ENCODE peak calls at places on chromosomes 13 and 19, in six cellular contexts. One of them, this sample, is unnamed. For H3K4me1, the result is how much of the 10 kb centered on the place peaks cover.

GRCh38 chr19:51111606-51112005 is 3.4 kb upstream of the CTU1 start:
- DNase-seq in stomach: no peak
- DNase-seq in heart left ventricle: no peak
- DNase-seq in tibial nerve: no peak
- DNase-seq in HCT116: peak
- DNase-seq in IMR-90: no peak
- DNase-seq in this sample: no peak

GRCh38 chr19:18804643-18805042 is 13.5 kb upstream of the COMP start:
- DNase-seq in heart left ventricle: no peak
- DNase-seq in IMR-90: no peak
- DNase-seq in stomach: no peak
- DNase-seq in HCT116: no peak
- DNase-seq in tibial nerve: no peak
- DNase-seq in this sample: no peak

GRCh38 chr13:110398564-110399507 is 91.8 kb downstream of the COL4A2 start:
- DNase-seq in IMR-90: peak
- DNase-seq in HCT116: no peak
- DNase-seq in tibial nerve: no peak
- DNase-seq in heart left ventricle: no peak
- DNase-seq in stomach: no peak
- DNase-seq in this sample: no peak

GRCh38 chr13:86383561-86383960 is 584.3 kb upstream of the SLITRK6 start:
- DNase-seq in heart left ventricle: no peak
- DNase-seq in HCT116: no peak
- DNase-seq in IMR-90: no peak
- DNase-seq in stomach: no peak
- DNase-seq in tibial nerve: no peak
- DNase-seq in this sample: no peak

GRCh38 chr13:108437496-108437895 is 168.0 kb downstream of the TNFSF13B start:
- DNase-seq in stomach: no peak
- DNase-seq in HCT116: no peak
- DNase-seq in heart left ventricle: no peak
- DNase-seq in tibial nerve: no peak
- DNase-seq in IMR-90: no peak
- DNase-seq in this sample: no peak

GRCh38 chr19:45376045-45376724 is 5.8 kb upstream of the ERCC2 start:
- DNase-seq in stomach: no peak
- DNase-seq in IMR-90: peak
- DNase-seq in HCT116: peak
- DNase-seq in tibial nerve: no peak
- DNase-seq in heart left ventricle: peak
- DNase-seq in this sample: no peak

GRCh38 chr13:109383683-109384082 is 402.7 kb downstream of the IRS2 start:
- DNase-seq in IMR-90: peak
- DNase-seq in tibial nerve: no peak
- DNase-seq in HCT116: no peak
- DNase-seq in heart left ventricle: no peak
- DNase-seq in stomach: no peak
- DNase-seq in this sample: no peak

GRCh38 chr13:33078268-33078667 is 62.0 kb downstream of the KL start:
- DNase-seq in IMR-90: no peak
- DNase-seq in HCT116: no peak
- DNase-seq in stomach: no peak
- DNase-seq in heart left ventricle: no peak
- DNase-seq in tibial nerve: no peak
- DNase-seq in this sample: no peak

GRCh38 chr19:28705008-28705407 is 507.9 kb downstream of the UQCRFS1 start:
- DNase-seq in heart left ventricle: no peak
- DNase-seq in tibial nerve: no peak
- DNase-seq in stomach: no peak
- DNase-seq in HCT116: no peak
- DNase-seq in IMR-90: peak
- DNase-seq in this sample: no peak

GRCh38 chr19:46192990-46193650 is 36.4 kb upstream of the IGFL1 start:
- DNase-seq in IMR-90: peak
- DNase-seq in tibial nerve: no peak
- DNase-seq in heart left ventricle: no peak
- DNase-seq in HCT116: no peak
- DNase-seq in stomach: no peak
- DNase-seq in this sample: no peak

GRCh38 chr13:34349091-34349722 is 531.3 kb downstream of the RFC3 start:
- DNase-seq in IMR-90: peak
- DNase-seq in stomach: no peak
- DNase-seq in HCT116: no peak
- DNase-seq in tibial nerve: peak
- DNase-seq in heart left ventricle: peak
- DNase-seq in this sample: peak

GRCh38 chr13:51849145-51850101 is 4.4 kb upstream of the TMEM272 start:
- DNase-seq in HCT116: peak
- DNase-seq in IMR-90: peak
- DNase-seq in stomach: no peak
- DNase-seq in tibial nerve: no peak
- DNase-seq in heart left ventricle: no peak
- DNase-seq in this sample: no peak

GRCh38 chr13:86584301-86584700 is 785.1 kb upstream of the SLITRK6 start:
- DNase-seq in HCT116: no peak
- DNase-seq in tibial nerve: no peak
- DNase-seq in IMR-90: no peak
- DNase-seq in heart left ventricle: no peak
- DNase-seq in stomach: no peak
- DNase-seq in this sample: no peak

GRCh38 chr13:98460519-98460918 is 116.4 kb downstream of the STK24 start:
- DNase-seq in heart left ventricle: no peak
- DNase-seq in stomach: no peak
- DNase-seq in HCT116: no peak
- DNase-seq in IMR-90: no peak
- DNase-seq in tibial nerve: no peak
- DNase-seq in this sample: peak

GRCh38 chr13:108850706-108851105 is 221.3 kb downstream of the MYO16 start:
- DNase-seq in stomach: no peak
- DNase-seq in heart left ventricle: no peak
- DNase-seq in HCT116: no peak
- DNase-seq in tibial nerve: no peak
- DNase-seq in IMR-90: no peak
- DNase-seq in this sample: no peak

GRCh38 chr19:47628058-47628771 is 19.3 kb downstream of the BICRA start:
- DNase-seq in HCT116: no peak
- DNase-seq in heart left ventricle: no peak
- DNase-seq in stomach: no peak
- DNase-seq in IMR-90: no peak
- DNase-seq in tibial nerve: no peak
- DNase-seq in this sample: no peak

GRCh38 chr13:24627090-24627714 is 53.0 kb upstream of the ATP12A start:
- DNase-seq in stomach: peak
- DNase-seq in IMR-90: no peak
- DNase-seq in HCT116: peak
- DNase-seq in heart left ventricle: no peak
- DNase-seq in tibial nerve: no peak
- DNase-seq in this sample: no peak

GRCh38 chr19:29268721-29269483 is 56.0 kb upstream of the UQCRFS1 start:
- DNase-seq in heart left ventricle: no peak
- DNase-seq in stomach: no peak
- DNase-seq in tibial nerve: no peak
- DNase-seq in IMR-90: no peak
- DNase-seq in HCT116: no peak
- DNase-seq in this sample: peak

GRCh38 chr13:110351636-110352420 is 44.7 kb downstream of the COL4A2 start:
- DNase-seq in stomach: no peak
- DNase-seq in heart left ventricle: no peak
- DNase-seq in IMR-90: no peak
- DNase-seq in tibial nerve: no peak
- DNase-seq in HCT116: no peak
- DNase-seq in this sample: no peak

GRCh38 chr19:50451223-50451534 is 18.5 kb downstream of the MYBPC2 start:
- DNase-seq in IMR-90: no peak
- DNase-seq in heart left ventricle: no peak
- DNase-seq in tibial nerve: no peak
- DNase-seq in HCT116: no peak
- DNase-seq in stomach: no peak
- DNase-seq in this sample: no peak

GRCh38 chr13:24228852-24229458 is 68.4 kb downstream of the SPATA13 start:
- DNase-seq in HCT116: peak
- DNase-seq in stomach: no peak
- DNase-seq in IMR-90: peak
- DNase-seq in heart left ventricle: peak
- DNase-seq in tibial nerve: no peak
- DNase-seq in this sample: no peak

GRCh38 chr13:74398599-74398998 is 264.4 kb upstream of the KLF12 start:
- DNase-seq in HCT116: no peak
- DNase-seq in tibial nerve: no peak
- DNase-seq in stomach: no peak
- DNase-seq in IMR-90: no peak
- DNase-seq in heart left ventricle: no peak
- DNase-seq in this sample: no peak

GRCh38 chr19:7928334-7928706 is 2.4 kb upstream of the CTXN1 start:
- DNase-seq in stomach: no peak
- DNase-seq in IMR-90: no peak
- DNase-seq in heart left ventricle: no peak
- DNase-seq in HCT116: no peak
- DNase-seq in tibial nerve: no peak
- DNase-seq in this sample: no peak

GRCh38 chr13:52846567-52847321 is 1.7 kb downstream of the PCDH8 start:
- DNase-seq in HCT116: no peak
- DNase-seq in IMR-90: peak
- DNase-seq in stomach: no peak
- DNase-seq in tibial nerve: peak
- DNase-seq in heart left ventricle: peak
- DNase-seq in this sample: no peak

GRCh38 chr13:109790951-109791605 is 4.7 kb upstream of the IRS2 start:
- DNase-seq in tibial nerve: no peak
- DNase-seq in HCT116: no peak
- DNase-seq in heart left ventricle: no peak
- DNase-seq in IMR-90: peak
- DNase-seq in stomach: no peak
- DNase-seq in this sample: no peak

GRCh38 chr19:1140673-1141072 is 33.4 kb downstream of the SBNO2 start:
- DNase-seq in tibial nerve: no peak
- DNase-seq in stomach: no peak
- DNase-seq in heart left ventricle: no peak
- DNase-seq in IMR-90: no peak
- DNase-seq in HCT116: no peak
- DNase-seq in this sample: no peak

GRCh38 chr19:3849092-3849491 is 19.7 kb downstream of the ZFR2 start:
- DNase-seq in HCT116: peak
- DNase-seq in tibial nerve: no peak
- DNase-seq in IMR-90: no peak
- DNase-seq in stomach: peak
- DNase-seq in heart left ventricle: no peak
- DNase-seq in this sample: no peak

GRCh38 chr19:53076984-53077383 is 26.2 kb downstream of the ZNF160 start:
- DNase-seq in tibial nerve: no peak
- DNase-seq in IMR-90: peak
- DNase-seq in HCT116: no peak
- DNase-seq in heart left ventricle: peak
- DNase-seq in stomach: no peak
- DNase-seq in this sample: no peak

DNA sequence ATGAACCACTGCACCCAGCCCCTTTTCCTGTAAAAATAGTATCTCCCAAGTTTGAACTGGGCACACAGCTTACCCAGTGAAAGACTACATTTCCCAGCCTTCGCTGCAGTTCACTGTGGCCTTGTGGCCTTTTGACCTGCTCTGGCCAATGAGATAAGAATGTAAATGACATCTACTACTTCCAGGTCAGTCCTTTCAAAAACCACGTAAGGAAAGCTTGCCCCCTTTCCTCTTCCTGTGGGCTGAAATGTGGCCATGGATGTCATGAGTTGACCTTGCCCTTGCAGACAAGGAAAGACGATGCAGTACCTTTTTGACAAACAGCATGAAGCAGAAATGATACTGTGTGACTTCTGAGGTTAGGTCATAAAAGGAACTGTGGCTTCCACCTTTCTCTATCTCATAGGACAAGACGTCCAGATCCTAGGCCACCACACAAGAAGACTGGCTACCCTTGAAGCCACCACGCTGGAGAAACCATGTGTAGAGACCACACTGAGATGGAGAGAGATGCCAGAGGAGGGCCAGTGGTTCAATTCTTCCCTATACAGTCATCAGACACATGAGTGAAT is 19.9 kb downstream of the ACER1 start:
- DNase-seq in tibial nerve: no peak
- DNase-seq in IMR-90: no peak
- DNase-seq in HCT116: no peak
- DNase-seq in stomach: no peak
- DNase-seq in heart left ventricle: no peak
- DNase-seq in this sample: no peak
- TF ChIP-seq POLR2A in tibial nerve: no peak
- TF ChIP-seq POLR2A in IMR-90: no peak
- TF ChIP-seq POLR2A in HCT116: no peak
- TF ChIP-seq POLR2A in stomach: no peak
- TF ChIP-seq POLR2A in heart left ventricle: no peak
- TF ChIP-seq POLR2A in this sample: no peak

GRCh38 chr13:30619731-30620130 is 2.0 kb downstream of the USPL1 start:
- DNase-seq in tibial nerve: no peak
- DNase-seq in heart left ventricle: no peak
- DNase-seq in stomach: no peak
- DNase-seq in IMR-90: no peak
- DNase-seq in HCT116: no peak
- DNase-seq in this sample: no peak
- H3K4me3 ChIP-seq in tibial nerve: peak
- H3K4me3 ChIP-seq in heart left ventricle: peak
- H3K4me3 ChIP-seq in stomach: no peak
- H3K4me3 ChIP-seq in IMR-90: no peak
- H3K4me3 ChIP-seq in HCT116: no peak
- H3K4me3 ChIP-seq in this sample: peak

GRCh38 chr19:38702278-38702677 is 42.0 kb downstream of the CAPN12 start:
- DNase-seq in stomach: no peak
- DNase-seq in tibial nerve: no peak
- DNase-seq in heart left ventricle: no peak
- DNase-seq in HCT116: no peak
- DNase-seq in IMR-90: no peak
- DNase-seq in this sample: no peak

GRCh38 chr19:38706792-38707511 is 37.3 kb downstream of the CAPN12 start:
- DNase-seq in stomach: no peak
- DNase-seq in heart left ventricle: no peak
- DNase-seq in HCT116: no peak
- DNase-seq in IMR-90: no peak
- DNase-seq in tibial nerve: no peak
- DNase-seq in this sample: no peak

GRCh38 chr19:38703509-38703908 is 40.8 kb downstream of the CAPN12 start:
- DNase-seq in heart left ventricle: no peak
- DNase-seq in stomach: no peak
- DNase-seq in HCT116: no peak
- DNase-seq in IMR-90: no peak
- DNase-seq in tibial nerve: no peak
- DNase-seq in this sample: no peak

GRCh38 chr19:38705197-38706019 is 38.9 kb downstream of the CAPN12 start:
- DNase-seq in stomach: no peak
- DNase-seq in tibial nerve: no peak
- DNase-seq in IMR-90: no peak
- DNase-seq in HCT116: no peak
- DNase-seq in heart left ventricle: no peak
- DNase-seq in this sample: no peak

GRCh38 chr19:38704488-38705026 is 39.7 kb downstream of the CAPN12 start:
- DNase-seq in IMR-90: no peak
- DNase-seq in stomach: no peak
- DNase-seq in tibial nerve: no peak
- DNase-seq in HCT116: no peak
- DNase-seq in heart left ventricle: no peak
- DNase-seq in this sample: no peak
- H3K4me1 ChIP-seq in IMR-90: under half
- H3K4me1 ChIP-seq in stomach: half or more
- H3K4me1 ChIP-seq in tibial nerve: under half
- H3K4me1 ChIP-seq in HCT116: under half
- H3K4me1 ChIP-seq in heart left ventricle: half or more
- H3K4me1 ChIP-seq in this sample: half or more

GRCh38 chr19:13060964-13061927 is 41.4 kb downstream of the LYL1 start:
- DNase-seq in HCT116: peak
- DNase-seq in tibial nerve: peak
- DNase-seq in IMR-90: peak
- DNase-seq in heart left ventricle: peak
- DNase-seq in stomach: peak
- DNase-seq in this sample: peak
- TF ChIP-seq POLR2A in HCT116: no peak
- TF ChIP-seq POLR2A in tibial nerve: peak
- TF ChIP-seq POLR2A in IMR-90: no peak
- TF ChIP-seq POLR2A in heart left ventricle: no peak
- TF ChIP-seq POLR2A in stomach: no peak
- TF ChIP-seq POLR2A in this sample: no peak